ENCODE peak calls at places on chromosomes 5 and 9, in five cellular contexts. P, Z, J, A and W are unnamed samples.

GRCh38 chr5:147442134-147442726 is 67.6 kb downstream of the DPYSL3 start:
- DNase-seq in J (no peak), Z (no peak), A (no peak), P (no peak), W (no peak)

GRCh38 chr5:84372066-84372700 is 12.5 kb downstream of the EDIL3 start:
- DNase-seq in A (no peak), J (peak), Z (no peak), P (no peak), W (no peak)

GRCh38 chr5:95530441-95530840 is 24.3 kb downstream of the SKIC3 start:
- DNase-seq in J (peak), P (peak), A (no peak), Z (no peak), W (no peak)

GRCh38 chr9:116482740-116483139 is 204.4 kb upstream of the TRIM32 start:
- DNase-seq in Z (no peak), A (no peak), P (no peak), J (no peak), W (no peak)

GRCh38 chr5:103228056-103228455 is 30.5 kb upstream of the MACIR start:
- DNase-seq in P (no peak), Z (no peak), A (no peak), J (no peak), W (no peak)

GRCh38 chr5:160434022-160434531 is 12.4 kb downstream of the PTTG1 start:
- DNase-seq in J (no peak), P (no peak), Z (peak), A (no peak), W (no peak)

GRCh38 chr9:22447607-22448305 is 1.1 kb downstream of the DMRTA1 start:
- DNase-seq in P (peak), Z (no peak), A (no peak), J (no peak), W (no peak)

GRCh38 chr5:52994266-52994665 is 5.1 kb downstream of the ITGA2 start:
- DNase-seq in A (no peak), J (peak), P (no peak), Z (no peak), W (no peak)

GRCh38 chr5:1437452-1437851 is 7.8 kb downstream of the SLC6A3 start:
- DNase-seq in Z (no peak), A (peak), J (peak), P (peak), W (peak)

GRCh38 chr5:107864793-107865192 is 194.1 kb upstream of the EFNA5 start:
- DNase-seq in J (peak), P (peak), Z (no peak), A (no peak), W (no peak)

GRCh38 chr9:86250123-86250522 is 9.3 kb downstream of the C9orf153 start:
- DNase-seq in A (no peak), P (no peak), J (no peak), Z (no peak), W (no peak)
- TF ChIP-seq RCOR1 in A (no peak), P (no peak), J (no peak), Z (no peak), W (no peak)

GRCh38 chr9:127224883-127225739 is 39.5 kb upstream of the GARNL3 start:
- DNase-seq in Z (no peak), J (peak), P (peak), A (peak), W (peak)

GRCh38 chr9:127222388-127223095 is 42.0 kb upstream of the GARNL3 start:
- DNase-seq in P (no peak), Z (no peak), J (no peak), A (no peak), W (no peak)

GRCh38 chr9:127224178-127224882 is 40.2 kb upstream of the GARNL3 start:
- DNase-seq in A (peak), Z (peak), P (peak), J (peak), W (peak)

GRCh38 chr9:127223266-127223665 is 41.3 kb upstream of the GARNL3 start:
- DNase-seq in J (no peak), Z (no peak), A (no peak), P (no peak), W (no peak)

GRCh38 chr9:127223810-127224177 is 40.8 kb upstream of the GARNL3 start:
- DNase-seq in P (no peak), A (no peak), Z (no peak), J (no peak), W (no peak)
- TF ChIP-seq RCOR1 in P (no peak), A (no peak), Z (no peak), J (no peak), W (no peak)

GRCh38 chr5:76104027-76104426 is 20.8 kb downstream of the SV2C start:
- DNase-seq in Z (no peak), A (no peak), J (peak), P (no peak), W (peak)
- TF ChIP-seq RCOR1 in Z (no peak), A (no peak), J (no peak), P (no peak), W (no peak)

GRCh38 chr5:148730955-148731898 is 76.9 kb upstream of the HTR4 start:
- DNase-seq in A (peak), P (peak), J (peak), Z (peak), W (peak)

GRCh38 chr5:148734518-148734917 is 80.2 kb upstream of the HTR4 start:
- DNase-seq in J (no peak), A (no peak), Z (no peak), P (no peak), W (no peak)

GRCh38 chr5:148732692-148733091 is 78.4 kb upstream of the HTR4 start:
- DNase-seq in A (no peak), Z (no peak), J (no peak), P (no peak), W (no peak)

GRCh38 chr5:148735301-148735700 is 81.0 kb upstream of the HTR4 start:
- DNase-seq in P (no peak), Z (no peak), J (peak), A (no peak), W (no peak)

GRCh38 chr5:148733601-148734438 is 79.5 kb upstream of the HTR4 start:
- DNase-seq in J (peak), A (peak), P (peak), Z (no peak), W (peak)
- TF ChIP-seq RCOR1 in J (no peak), A (no peak), P (no peak), Z (no peak), W (no peak)

GRCh38 chr9:87503970-87504369 is 6.3 kb downstream of the DAPK1 start:
- DNase-seq in Z (no peak), P (no peak), A (no peak), J (no peak), W (no peak)
- TF ChIP-seq RCOR1 in Z (no peak), P (no peak), A (no peak), J (no peak), W (no peak)

GRCh38 chr5:135225856-135226560 is 173.0 kb downstream of the MACROH2A1 start:
- DNase-seq in A (no peak), P (no peak), Z (no peak), J (no peak), W (peak)
- TF ChIP-seq RCOR1 in A (no peak), P (no peak), Z (no peak), J (no peak), W (peak)

DNA sequence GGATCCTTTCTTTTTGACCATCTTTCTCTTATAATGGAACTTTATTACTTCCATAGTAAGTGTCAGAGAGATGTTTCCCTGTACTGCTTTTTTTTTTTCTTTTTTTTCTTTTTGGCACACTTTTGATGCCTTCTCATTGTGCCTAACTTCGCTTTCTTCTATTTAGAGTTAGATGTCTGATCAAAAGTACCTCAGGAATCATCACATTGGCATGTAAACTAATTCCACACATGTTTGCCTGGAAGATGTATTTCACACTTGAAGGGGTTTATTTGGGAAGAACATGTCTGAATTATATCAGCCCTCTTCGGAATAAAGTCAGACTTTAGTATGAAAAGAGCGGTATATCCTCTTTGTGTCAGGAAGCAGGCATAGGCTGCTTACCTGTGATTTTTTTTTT is 35.1 kb downstream of the SMARCA2 start:
- DNase-seq in A (no peak), Z (no peak), J (peak), P (no peak), W (no peak)
- TF ChIP-seq RCOR1 in A (no peak), Z (no peak), J (no peak), P (no peak), W (no peak)